ENCODE peak calls at places on chromosomes 12 and 14, in seven cellular contexts. J is endothelial cell; H is right atrium auricular region; Q is MM.1S; O is head of caudate nucleus; K is activated CD4-positive, alpha-beta T cell treated with anti-CD3 and anti-CD28 coated beads for 1 hour; T is mucosa of descending colon. C is an unnamed sample.

GRCh38 chr14:101815994-101816393 is 54.5 kb downstream of the PPP2R5C start:
- DNase-seq in J (no peak), H (no peak), Q (no peak), O (no peak), K (no peak), T (no peak), C (no peak)

GRCh38 chr12:90854136-90854689 is 100.8 kb downstream of the CCER1 start:
- DNase-seq in J (peak; percentile 21), H (no peak), Q (peak; percentile 61), O (no peak), K (no peak), T (no peak), C (no peak)

GRCh38 chr12:52268212-52268611 is 6.2 kb upstream of the KRT86 start:
- DNase-seq in J (no peak), H (no peak), Q (no peak), O (no peak), K (no peak), T (no peak), C (no peak)

GRCh38 chr14:100899841-100900771 is 3.4 kb downstream of the RTL1 start:
- DNase-seq in J (peak; percentile 50), H (peak; percentile 58), Q (no peak), O (no peak), K (no peak), T (no peak), C (peak; percentile 42)

GRCh38 chr14:33271216-33271615 is 332.5 kb downstream of the NPAS3 start:
- DNase-seq in J (no peak), H (no peak), Q (no peak), O (no peak), K (no peak), T (no peak), C (no peak)

GRCh38 chr14:92897922-92898599 is 24.9 kb upstream of the CHGA start:
- DNase-seq in J (no peak), H (no peak), Q (no peak), O (peak; percentile 27), K (no peak), T (no peak), C (no peak)

GRCh38 chr14:89616425-89617141 is 199.6 kb upstream of the FOXN3 start:
- DNase-seq in J (peak; percentile 26), H (no peak), Q (peak; percentile 51), O (no peak), K (no peak), T (no peak), C (no peak)

GRCh38 chr12:11555743-11556625 is 93.5 kb upstream of the ETV6 start:
- DNase-seq in J (no peak), H (no peak), Q (no peak), O (no peak), K (no peak), T (no peak), C (no peak)

GRCh38 chr12:40170593-40170992 is 54.2 kb upstream of the LRRK2 start:
- DNase-seq in J (no peak), H (no peak), Q (no peak), O (no peak), K (no peak), T (no peak), C (no peak)

GRCh38 chr14:33800735-33801163 is 150.1 kb downstream of the EGLN3 start:
- DNase-seq in J (no peak), H (no peak), Q (no peak), O (no peak), K (no peak), T (no peak), C (no peak)

C was measured in tibial artery.